ENCODE peak calls at places on chromosomes 7 and 10, in five cellular contexts. One of them, this sample, is unnamed.
A peak's percentile ranks its signal among the peaks of the same experiment; 100 is the strongest.

GRCh38 chr7:33108931-33109757 is at the start of gene RP9:
- DNase-seq in hepatocyte: peak; percentile 91
- DNase-seq in fibroblast of mammary gland: peak; percentile 40
- DNase-seq in fibroblast of lung: peak; percentile 63
- DNase-seq in AG10803: peak; percentile 49
- DNase-seq in this sample: peak; percentile 53

GRCh38 chr7:107555893-107556292 is 7.8 kb downstream of the COG5 start:
- DNase-seq in AG10803: no peak
- DNase-seq in fibroblast of lung: no peak
- DNase-seq in fibroblast of mammary gland: no peak
- DNase-seq in hepatocyte: no peak
- DNase-seq in this sample: no peak

GRCh38 chr10:110918269-110918632 is 729 bp downstream of the BBIP1 start:
- DNase-seq in fibroblast of lung: peak; percentile 96
- DNase-seq in hepatocyte: peak; percentile 98
- DNase-seq in fibroblast of mammary gland: peak; percentile 92
- DNase-seq in AG10803: peak; percentile 97
- DNase-seq in this sample: peak; percentile 97

GRCh38 chr7:2760098-2760889 is 72.3 kb downstream of the AMZ1 start:
- DNase-seq in fibroblast of lung: peak; percentile 44
- DNase-seq in fibroblast of mammary gland: peak; percentile 66
- DNase-seq in AG10803: peak; percentile 58
- DNase-seq in hepatocyte: peak; percentile 76
- DNase-seq in this sample: peak; percentile 58

GRCh38 chr7:151087247-151088018 is 1.2 kb downstream of the AGAP3 start:
- DNase-seq in fibroblast of mammary gland: peak; percentile 53
- DNase-seq in fibroblast of lung: peak; percentile 60
- DNase-seq in hepatocyte: peak; percentile 84
- DNase-seq in AG10803: peak; percentile 55
- DNase-seq in this sample: peak; percentile 62

GRCh38 chr10:114437456-114438292 is 33.4 kb upstream of the AFAP1L2 start:
- DNase-seq in fibroblast of mammary gland: peak; percentile 34
- DNase-seq in fibroblast of lung: no peak
- DNase-seq in AG10803: peak; percentile 21
- DNase-seq in hepatocyte: peak; percentile 29
- DNase-seq in this sample: peak; percentile 32

GRCh38 chr10:85643839-85644525 is 722.6 kb downstream of the GRID1 start:
- DNase-seq in hepatocyte: peak; percentile 66
- DNase-seq in fibroblast of mammary gland: peak; percentile 25
- DNase-seq in fibroblast of lung: peak; percentile 56
- DNase-seq in AG10803: no peak
- DNase-seq in this sample: no peak

GRCh38 chr10:1733720-1734119 is 3.6 kb downstream of the ADARB2 start:
- DNase-seq in AG10803: no peak
- DNase-seq in fibroblast of lung: no peak
- DNase-seq in hepatocyte: no peak
- DNase-seq in fibroblast of mammary gland: no peak
- DNase-seq in this sample: no peak

GRCh38 chr7:6636741-6637543 is at the start of gene ZNF316:
- DNase-seq in AG10803: peak; percentile 56
- DNase-seq in fibroblast of mammary gland: peak; percentile 22
- DNase-seq in fibroblast of lung: peak; percentile 42
- DNase-seq in hepatocyte: peak; percentile 81
- DNase-seq in this sample: peak; percentile 52

GRCh38 chr10:3746634-3747033 is 38.4 kb downstream of the KLF6 start:
- DNase-seq in hepatocyte: no peak
- DNase-seq in AG10803: no peak
- DNase-seq in fibroblast of mammary gland: no peak
- DNase-seq in fibroblast of lung: no peak
- DNase-seq in this sample: no peak
- TF ChIP-seq CTCF in hepatocyte: no peak
- TF ChIP-seq CTCF in AG10803: no peak
- TF ChIP-seq CTCF in fibroblast of mammary gland: no peak
- TF ChIP-seq CTCF in fibroblast of lung: no peak
- TF ChIP-seq CTCF in this sample: no peak

DNA sequence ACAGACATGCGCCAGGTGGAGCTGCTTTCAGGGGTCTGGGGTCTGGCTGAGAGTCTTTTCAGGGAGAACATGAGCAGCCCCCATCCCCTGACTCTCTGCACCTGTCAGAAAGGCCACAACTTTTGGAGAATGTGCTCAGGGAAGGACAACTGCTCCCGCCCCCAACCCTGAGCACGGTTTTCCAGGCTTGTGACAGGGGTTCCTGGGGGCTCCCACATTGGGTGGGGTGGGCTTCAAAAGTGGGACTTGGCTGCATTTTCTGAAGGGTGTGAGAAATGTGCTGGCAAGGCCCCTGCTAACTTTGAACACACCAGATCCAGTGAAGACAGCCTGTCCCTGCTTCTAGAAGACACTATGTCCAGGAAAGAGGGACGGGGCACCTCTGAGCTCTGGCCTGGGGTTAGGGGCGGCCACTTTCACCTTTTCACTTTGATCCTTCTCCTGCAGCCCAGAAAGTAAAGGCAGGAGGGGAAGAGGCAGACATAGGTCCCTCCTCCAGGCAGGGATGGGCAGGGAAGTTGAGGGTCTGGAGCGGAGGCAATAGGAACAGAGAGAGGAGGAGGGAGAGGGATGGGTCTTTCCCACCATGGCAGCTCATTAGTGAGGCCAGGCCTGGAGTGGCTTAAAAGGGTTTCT is 1.6 kb downstream of the KCP start:
- DNase-seq in hepatocyte: no peak
- DNase-seq in fibroblast of lung: no peak
- DNase-seq in fibroblast of mammary gland: no peak
- DNase-seq in AG10803: no peak
- DNase-seq in this sample: no peak
- H3K4me3 ChIP-seq in hepatocyte: no peak overlapping the region
- H3K4me3 ChIP-seq in fibroblast of lung: no peak overlapping the region
- H3K4me3 ChIP-seq in fibroblast of mammary gland: no peak overlapping the region
- H3K4me3 ChIP-seq in AG10803: no peak overlapping the region
- H3K4me3 ChIP-seq in this sample: no peak overlapping the region

GRCh38 chr10:107409517-107409916 is 245.0 kb upstream of the SORCS1 start:
- DNase-seq in fibroblast of lung: peak; percentile 5
- DNase-seq in AG10803: peak; percentile 24
- DNase-seq in hepatocyte: peak; percentile 45
- DNase-seq in fibroblast of mammary gland: peak; percentile 33
- DNase-seq in this sample: peak; percentile 62
- TF ChIP-seq CTCF in fibroblast of lung: no peak
- TF ChIP-seq CTCF in AG10803: peak; percentile 37
- TF ChIP-seq CTCF in hepatocyte: peak; percentile 46
- TF ChIP-seq CTCF in fibroblast of mammary gland: no peak
- TF ChIP-seq CTCF in this sample: peak; percentile 37

GRCh38 chr10:119006451-119007210 is 22.9 kb upstream of the NANOS1 start:
- DNase-seq in fibroblast of mammary gland: peak; percentile 99
- DNase-seq in fibroblast of lung: peak; percentile 99
- DNase-seq in AG10803: peak; percentile 97
- DNase-seq in hepatocyte: peak; percentile 84
- DNase-seq in this sample: peak; percentile 96

GRCh38 chr10:119003572-119004289 is 25.8 kb upstream of the NANOS1 start:
- DNase-seq in fibroblast of mammary gland: no peak
- DNase-seq in fibroblast of lung: no peak
- DNase-seq in AG10803: no peak
- DNase-seq in hepatocyte: no peak
- DNase-seq in this sample: no peak

GRCh38 chr10:119001717-119002500 is 27.6 kb upstream of the NANOS1 start:
- DNase-seq in hepatocyte: no peak
- DNase-seq in AG10803: no peak
- DNase-seq in fibroblast of lung: no peak
- DNase-seq in fibroblast of mammary gland: no peak
- DNase-seq in this sample: no peak

GRCh38 chr10:119005377-119006043 is 24.0 kb upstream of the NANOS1 start:
- DNase-seq in fibroblast of lung: peak; percentile 49
- DNase-seq in hepatocyte: no peak
- DNase-seq in AG10803: no peak
- DNase-seq in fibroblast of mammary gland: peak; percentile 62
- DNase-seq in this sample: no peak

GRCh38 chr10:119007211-119007574 is 22.3 kb upstream of the NANOS1 start:
- DNase-seq in fibroblast of mammary gland: no peak
- DNase-seq in fibroblast of lung: no peak
- DNase-seq in AG10803: no peak
- DNase-seq in hepatocyte: no peak
- DNase-seq in this sample: no peak
- H3K4me3 ChIP-seq in fibroblast of mammary gland: no peak overlapping the region
- H3K4me3 ChIP-seq in fibroblast of lung: no peak overlapping the region
- H3K4me3 ChIP-seq in AG10803: no peak overlapping the region
- H3K4me3 ChIP-seq in hepatocyte: no peak overlapping the region
- H3K4me3 ChIP-seq in this sample: no peak overlapping the region

This sample was measured in fibroblast of pulmonary artery.